ENCODE peak calls at places on chromosomes 11 and 22, in five cellular contexts. V is T-helper 1 cell; Z is hepatic stellate cell; T is HCEC 1CT; Y is activated CD4-positive, alpha-beta T cell treated with anti-CD3 and anti-CD28 coated beads for 36 hours. L is an unnamed sample.

GRCh38 chr11:125871391-125872137 is 15.9 kb upstream of the HYLS1 start:
- DNase-seq in Y (peak), T (no peak), V (no peak), Z (peak), L (no peak)

GRCh38 chr22:24315367-24315781 is 44.7 kb downstream of the SPECC1L start:
- DNase-seq in Z (no peak), V (no peak), T (peak), Y (no peak), L (no peak)

GRCh38 chr22:41683616-41684015 is 5.1 kb downstream of the SNU13 start:
- DNase-seq in Y (no peak), V (no peak), T (no peak), Z (peak), L (no peak)

GRCh38 chr11:2929880-2930704 is 872 bp upstream of the PHLDA2 start:
- DNase-seq in Z (peak), V (no peak), T (peak), Y (peak), L (no peak)

GRCh38 chr22:47038206-47038835 is 275.9 kb downstream of the TBC1D22A start:
- DNase-seq in Z (no peak), Y (no peak), V (no peak), T (no peak), L (no peak)

GRCh38 chr11:91664521-91664920 is 560.1 kb upstream of the FAT3 start:
- DNase-seq in Y (no peak), T (no peak), Z (no peak), V (no peak), L (no peak)

GRCh38 chr11:86365566-86365965 is 9.1 kb upstream of the CCDC81 start:
- DNase-seq in Z (no peak), Y (no peak), T (peak), V (no peak), L (no peak)

GRCh38 chr11:118411523-118411922 is 10.1 kb downstream of the ATP5MG start:
- DNase-seq in Z (no peak), T (no peak), Y (no peak), V (no peak), L (no peak)

GRCh38 chr11:122933434-122933833 is 48.2 kb downstream of the BSX start:
- DNase-seq in Z (no peak), Y (no peak), V (no peak), T (no peak), L (no peak)

GRCh38 chr11:1360181-1360834 is 29.4 kb upstream of the BRSK2 start:
- DNase-seq in Z (no peak), Y (no peak), V (no peak), T (no peak), L (no peak)

GRCh38 chr11:71247551-71248250 is 4.7 kb downstream of the SHANK2 start:
- DNase-seq in Z (no peak), T (no peak), V (no peak), Y (no peak), L (no peak)

GRCh38 chr22:32271389-32271788 is 16.2 kb upstream of the SLC5A4 start:
- DNase-seq in Z (no peak), T (no peak), Y (no peak), V (no peak), L (no peak)

GRCh38 chr11:106917973-106918372 is 100.3 kb downstream of the GUCY1A2 start:
- DNase-seq in V (no peak), Z (no peak), T (no peak), Y (peak), L (no peak)

GRCh38 chr11:47516155-47516554 is 36.8 kb downstream of the CELF1 start:
- DNase-seq in Y (no peak), V (no peak), T (no peak), Z (no peak), L (no peak)

GRCh38 chr22:21707677-21708076 is 27.9 kb downstream of the YPEL1 start:
- DNase-seq in T (no peak), Z (no peak), V (no peak), Y (no peak), L (no peak)

GRCh38 chr22:27797793-27798525 is 3.6 kb downstream of the MN1 start:
- DNase-seq in V (no peak), Y (no peak), Z (no peak), T (no peak), L (no peak)

GRCh38 chr11:70918242-70918641 is 334.1 kb downstream of the SHANK2 start:
- DNase-seq in Z (no peak), T (no peak), Y (no peak), V (no peak), L (no peak)

GRCh38 chr11:60947666-60948065 is 4.3 kb downstream of the SLC15A3 start:
- DNase-seq in T (no peak), V (no peak), Y (no peak), Z (no peak), L (no peak)

GRCh38 chr11:88508808-88509581 is 171.5 kb upstream of the CTSC start:
- DNase-seq in V (no peak), Y (peak), T (no peak), Z (peak), L (no peak)

GRCh38 chr22:36055376-36056310 is 27.0 kb upstream of the RBFOX2 start:
- DNase-seq in Y (no peak), V (no peak), Z (peak), T (no peak), L (no peak)

GRCh38 chr11:42329930-42330555 is 870.6 kb upstream of the LRRC4C start:
- DNase-seq in T (no peak), Y (no peak), Z (no peak), V (no peak), L (no peak)